ENCODE peak calls at places on chromosomes 6 and 20, in ten cellular contexts. M is endothelial cell, A is posterior vena cava, F is H54, U is heart right ventricle, R is upper lobe of right lung, X is skeletal muscle cell, S is EL, N is SJSA1, K is non-pigmented ciliary epithelial cell. T is an unnamed sample.

GRCh38 chr6:17031961-17032360 is 69.9 kb upstream of the STMND1 start:
- DNase-seq in N (no peak), K (no peak), X (no peak), U (peak; percentile 18), A (no peak), R (no peak), S (no peak), F (no peak), M (no peak), T (no peak)

GRCh38 chr6:46645265-46645664 is 7.4 kb downstream of the CYP39A1 start:
- DNase-seq in F (no peak), X (no peak), S (no peak), K (no peak), A (no peak), R (no peak), N (no peak), M (no peak), U (no peak), T (no peak)

GRCh38 chr6:162478191-162478642 is 249.3 kb downstream of the PRKN start:
- DNase-seq in U (no peak), A (no peak), R (no peak), F (no peak), N (no peak), S (no peak), K (no peak), X (no peak), M (no peak), T (no peak)

GRCh38 chr6:43944908-43945777 is 175.1 kb downstream of the VEGFA start:
- DNase-seq in S (peak; percentile 80), U (no peak), F (no peak), N (peak; percentile 49), M (no peak), K (no peak), R (no peak), X (no peak), A (no peak), T (no peak)

GRCh38 chr6:16585805-16586204 is 175.5 kb downstream of the ATXN1 start:
- DNase-seq in R (no peak), X (peak; percentile 6), S (peak; percentile 18), A (no peak), U (no peak), M (no peak), K (no peak), N (no peak), F (no peak), T (no peak)

GRCh38 chr20:59771506-59772372 is 161.7 kb downstream of the SYCP2 start:
- DNase-seq in X (no peak), U (peak; percentile 32), S (no peak), M (no peak), R (no peak), K (no peak), F (no peak), N (no peak), A (peak; percentile 29), T (no peak)

GRCh38 chr6:79157961-79158644 is 76.4 kb downstream of the HMGN3 start:
- DNase-seq in M (no peak), F (no peak), K (no peak), R (no peak), U (no peak), S (no peak), A (no peak), N (no peak), X (no peak), T (no peak)

GRCh38 chr6:13140972-13141371 is 187.4 kb downstream of the TBC1D7 start:
- DNase-seq in F (no peak), U (no peak), S (no peak), X (no peak), M (no peak), K (no peak), A (no peak), N (no peak), R (no peak), T (no peak)

GRCh38 chr6:47267301-47267700 is 42.4 kb downstream of the TNFRSF21 start:
- DNase-seq in A (no peak), R (no peak), M (no peak), X (no peak), K (no peak), N (no peak), U (no peak), S (no peak), F (no peak), T (no peak)

GRCh38 chr6:93789532-93789931 is 370.2 kb upstream of the EPHA7 start:
- DNase-seq in S (no peak), X (no peak), N (no peak), M (no peak), K (no peak), F (no peak), A (no peak), U (no peak), R (no peak), T (no peak)

GRCh38 chr20:38725959-38726848 is 1.9 kb downstream of the SLC32A1 start:
- DNase-seq in A (no peak), F (no peak), K (no peak), U (peak; percentile 41), S (peak; percentile 46), R (no peak), M (peak; percentile 92), X (no peak), N (peak; percentile 26), T (no peak)

GRCh38 chr6:138231399-138231886 is 13.2 kb upstream of the PBOV1 start:
- DNase-seq in U (no peak), S (no peak), X (no peak), K (no peak), M (no peak), R (no peak), N (no peak), F (no peak), A (no peak), T (peak; percentile 32)

GRCh38 chr20:24493661-24494459 is 24.4 kb downstream of the SYNDIG1 start:
- DNase-seq in A (no peak), K (no peak), U (no peak), X (no peak), N (no peak), R (no peak), S (no peak), M (no peak), F (no peak), T (no peak)

GRCh38 chr6:33197431-33198048 is 2.9 kb downstream of the RXRB start:
- DNase-seq in U (peak; percentile 38), F (peak; percentile 81), K (no peak), A (no peak), N (peak; percentile 45), S (peak; percentile 67), M (no peak), X (no peak), R (peak; percentile 77), T (peak; percentile 39)

GRCh38 chr20:57212890-57213276 is 53.6 kb downstream of the BMP7 start:
- DNase-seq in K (no peak), X (no peak), N (no peak), R (no peak), U (no peak), F (peak; percentile 18), M (no peak), S (no peak), A (peak; percentile 49), T (no peak)

GRCh38 chr20:25306991-25307903 is 59.4 kb downstream of the PYGB start:
- DNase-seq in N (no peak), M (no peak), K (no peak), S (no peak), A (peak; percentile 43), U (no peak), F (no peak), R (no peak), X (no peak), T (no peak)

GRCh38 chr6:170152989-170153388 is 137.9 kb downstream of the DLL1 start:
- DNase-seq in N (no peak), M (no peak), R (peak; percentile 81), K (peak; percentile 37), F (peak; percentile 48), S (no peak), A (no peak), U (no peak), X (no peak), T (peak; percentile 92)

GRCh38 chr6:52388790-52389189 is 26.8 kb downstream of the PAQR8 start:
- DNase-seq in M (no peak), R (no peak), F (no peak), U (no peak), X (no peak), S (no peak), K (no peak), A (no peak), N (no peak), T (peak; percentile 16)

GRCh38 chr20:4243071-4243470 is 227.7 kb upstream of the RNF24 start:
- DNase-seq in N (no peak), S (no peak), X (no peak), A (no peak), U (no peak), F (no peak), R (no peak), K (no peak), M (no peak), T (no peak)

GRCh38 chr6:169828176-169828575 is 76.8 kb downstream of the ERMARD start:
- DNase-seq in R (peak; percentile 46), K (no peak), X (no peak), A (peak; percentile 66), S (no peak), N (no peak), F (no peak), M (no peak), U (no peak), T (no peak)

GRCh38 chr6:132445201-132445951 is 44.1 kb upstream of the MOXD1 start:
- DNase-seq in R (no peak), N (peak; percentile 29), M (no peak), F (peak; percentile 8), K (peak; percentile 65), A (no peak), X (peak; percentile 86), S (peak; percentile 94), U (no peak), T (no peak)

GRCh38 chr6:111951439-111952140 is 78.3 kb upstream of the FYN start:
- DNase-seq in M (no peak), A (no peak), X (no peak), U (no peak), S (no peak), R (no peak), F (no peak), K (no peak), N (no peak), T (peak; percentile 41)

GRCh38 chr6:13517116-13517515 is 29.7 kb upstream of the GFOD1 start:
- DNase-seq in F (peak; percentile 52), S (peak; percentile 57), A (no peak), N (no peak), R (no peak), X (no peak), K (no peak), U (no peak), M (no peak), T (no peak)

GRCh38 chr6:37241131-37241530 is 16.4 kb upstream of the TBC1D22B start:
- DNase-seq in N (no peak), X (no peak), R (no peak), S (no peak), M (no peak), F (no peak), U (no peak), K (no peak), A (no peak), T (no peak)

GRCh38 chr6:47203266-47203967 is 106.3 kb downstream of the TNFRSF21 start:
- DNase-seq in U (no peak), S (no peak), K (no peak), F (no peak), X (no peak), M (no peak), N (no peak), A (no peak), R (no peak), T (no peak)

GRCh38 chr6:113050010-113050893 is 703.1 kb downstream of the RFPL4B start:
- DNase-seq in K (peak; percentile 50), N (peak; percentile 70), R (no peak), F (no peak), U (no peak), A (no peak), X (no peak), S (peak; percentile 62), M (peak; percentile 18), T (peak; percentile 3)

GRCh38 chr6:158374020-158374419 is 61.8 kb downstream of the TULP4 start:
- DNase-seq in M (no peak), R (no peak), S (peak; percentile 38), K (no peak), N (no peak), U (no peak), F (no peak), X (no peak), A (no peak), T (no peak)

GRCh38 chr20:6007094-6007528 is 46.7 kb downstream of the LRRN4 start:
- DNase-seq in M (no peak), F (no peak), X (no peak), K (no peak), R (no peak), S (peak; percentile 18), A (no peak), U (no peak), N (no peak), T (no peak)